ENCODE peak calls at places on chromosomes 6 and 20, in six cellular contexts. One of them, this sample, is unnamed.

GRCh38 chr6:154508573-154509375 is 1.7 kb downstream of the CNKSR3 start:
- DNase-seq in neural crest cell: no peak
- DNase-seq in IMR-90: peak; percentile 56
- DNase-seq in transverse colon: peak; percentile 57
- DNase-seq in hepatocyte: peak; percentile 47
- DNase-seq in A549: no peak
- DNase-seq in this sample: no peak

GRCh38 chr6:24100336-24100735 is 25.7 kb upstream of the NRSN1 start:
- DNase-seq in neural crest cell: no peak
- DNase-seq in IMR-90: no peak
- DNase-seq in transverse colon: no peak
- DNase-seq in hepatocyte: no peak
- DNase-seq in A549: no peak
- DNase-seq in this sample: no peak

GRCh38 chr6:5566718-5567117 is 305.4 kb downstream of the FARS2 start:
- DNase-seq in neural crest cell: no peak
- DNase-seq in IMR-90: no peak
- DNase-seq in transverse colon: no peak
- DNase-seq in hepatocyte: no peak
- DNase-seq in A549: no peak
- DNase-seq in this sample: no peak

GRCh38 chr6:114785235-114786127 is 442.7 kb upstream of the HS3ST5 start:
- DNase-seq in neural crest cell: no peak
- DNase-seq in IMR-90: no peak
- DNase-seq in transverse colon: no peak
- DNase-seq in hepatocyte: no peak
- DNase-seq in A549: no peak
- DNase-seq in this sample: no peak

GRCh38 chr6:90393232-90393884 is 96.7 kb upstream of the BACH2 start:
- DNase-seq in neural crest cell: peak; percentile 72
- DNase-seq in IMR-90: peak; percentile 71
- DNase-seq in transverse colon: peak; percentile 57
- DNase-seq in hepatocyte: peak; percentile 77
- DNase-seq in A549: peak; percentile 38
- DNase-seq in this sample: no peak

GRCh38 chr6:13436691-13437568 is 50.5 kb downstream of the GFOD1 start:
- DNase-seq in neural crest cell: no peak
- DNase-seq in IMR-90: no peak
- DNase-seq in transverse colon: no peak
- DNase-seq in hepatocyte: no peak
- DNase-seq in A549: no peak
- DNase-seq in this sample: no peak

GRCh38 chr6:14612016-14612415 is 494.4 kb downstream of the CD83 start:
- DNase-seq in neural crest cell: no peak
- DNase-seq in IMR-90: peak; percentile 79
- DNase-seq in transverse colon: no peak
- DNase-seq in hepatocyte: no peak
- DNase-seq in A549: no peak
- DNase-seq in this sample: no peak

GRCh38 chr20:1001981-1002681 is at the start of gene RSPO4:
- DNase-seq in neural crest cell: no peak
- DNase-seq in IMR-90: no peak
- DNase-seq in transverse colon: no peak
- DNase-seq in hepatocyte: peak; percentile 36
- DNase-seq in A549: no peak
- DNase-seq in this sample: no peak

GRCh38 chr6:169845426-169846285 is 94.2 kb downstream of the ERMARD start:
- DNase-seq in neural crest cell: no peak
- DNase-seq in IMR-90: no peak
- DNase-seq in transverse colon: no peak
- DNase-seq in hepatocyte: no peak
- DNase-seq in A549: no peak
- DNase-seq in this sample: no peak

GRCh38 chr6:56713285-56713684 is 70.6 kb upstream of the DST start:
- DNase-seq in neural crest cell: no peak
- DNase-seq in IMR-90: peak; percentile 89
- DNase-seq in transverse colon: peak; percentile 35
- DNase-seq in hepatocyte: peak; percentile 63
- DNase-seq in A549: peak; percentile 72
- DNase-seq in this sample: peak; percentile 81

GRCh38 chr6:64100702-64101101 is 465.1 kb downstream of the PHF3 start:
- DNase-seq in neural crest cell: no peak
- DNase-seq in IMR-90: no peak
- DNase-seq in transverse colon: no peak
- DNase-seq in hepatocyte: no peak
- DNase-seq in A549: no peak
- DNase-seq in this sample: no peak

GRCh38 chr20:37680420-37680819 is 13.4 kb upstream of the CTNNBL1 start:
- DNase-seq in neural crest cell: no peak
- DNase-seq in IMR-90: no peak
- DNase-seq in transverse colon: no peak
- DNase-seq in hepatocyte: peak; percentile 26
- DNase-seq in A549: no peak
- DNase-seq in this sample: no peak

GRCh38 chr6:152267967-152268845 is 369.0 kb downstream of the SYNE1 start:
- DNase-seq in neural crest cell: no peak
- DNase-seq in IMR-90: no peak
- DNase-seq in transverse colon: no peak
- DNase-seq in hepatocyte: peak; percentile 41
- DNase-seq in A549: peak; percentile 3
- DNase-seq in this sample: no peak

GRCh38 chr6:166520905-166521834 is 65.3 kb downstream of the RAMACL start:
- DNase-seq in neural crest cell: no peak
- DNase-seq in IMR-90: peak; percentile 50
- DNase-seq in transverse colon: no peak
- DNase-seq in hepatocyte: no peak
- DNase-seq in A549: no peak
- DNase-seq in this sample: peak; percentile 36

GRCh38 chr6:170086639-170087420 is 204.0 kb downstream of the DLL1 start:
- DNase-seq in neural crest cell: no peak
- DNase-seq in IMR-90: no peak
- DNase-seq in transverse colon: peak; percentile 7
- DNase-seq in hepatocyte: no peak
- DNase-seq in A549: no peak
- DNase-seq in this sample: no peak

GRCh38 chr6:30882764-30883475 is 1.4 kb upstream of the DDR1 start:
- DNase-seq in neural crest cell: no peak
- DNase-seq in IMR-90: no peak
- DNase-seq in transverse colon: peak; percentile 84
- DNase-seq in hepatocyte: peak; percentile 90
- DNase-seq in A549: peak; percentile 21
- DNase-seq in this sample: no peak

GRCh38 chr20:40868568-40869223 is 159.9 kb upstream of the TOP1 start:
- DNase-seq in neural crest cell: no peak
- DNase-seq in IMR-90: peak; percentile 85
- DNase-seq in transverse colon: no peak
- DNase-seq in hepatocyte: peak; percentile 21
- DNase-seq in A549: no peak
- DNase-seq in this sample: peak; percentile 89

GRCh38 chr6:13763740-13764381 is 50.5 kb downstream of the MCUR1 start:
- DNase-seq in neural crest cell: no peak
- DNase-seq in IMR-90: no peak
- DNase-seq in transverse colon: no peak
- DNase-seq in hepatocyte: no peak
- DNase-seq in A549: no peak
- DNase-seq in this sample: no peak

GRCh38 chr20:47502271-47502730 is 614 bp downstream of the NCOA3 start:
- DNase-seq in neural crest cell: peak; percentile 19
- DNase-seq in IMR-90: peak; percentile 8
- DNase-seq in transverse colon: peak; percentile 33
- DNase-seq in hepatocyte: peak; percentile 37
- DNase-seq in A549: no peak
- DNase-seq in this sample: peak; percentile 1

GRCh38 chr6:149567846-149568585 is 1.8 kb downstream of the GINM1 start:
- DNase-seq in neural crest cell: no peak
- DNase-seq in IMR-90: no peak
- DNase-seq in transverse colon: no peak
- DNase-seq in hepatocyte: no peak
- DNase-seq in A549: no peak
- DNase-seq in this sample: no peak

GRCh38 chr20:4025125-4025524 is 9.8 kb upstream of the RNF24 start:
- DNase-seq in neural crest cell: no peak
- DNase-seq in IMR-90: no peak
- DNase-seq in transverse colon: no peak
- DNase-seq in hepatocyte: no peak
- DNase-seq in A549: no peak
- DNase-seq in this sample: no peak

GRCh38 chr20:4027590-4028265 is 12.4 kb upstream of the RNF24 start:
- DNase-seq in neural crest cell: no peak
- DNase-seq in IMR-90: no peak
- DNase-seq in transverse colon: no peak
- DNase-seq in hepatocyte: no peak
- DNase-seq in A549: no peak
- DNase-seq in this sample: no peak

GRCh38 chr20:4022386-4023350 is 7.3 kb upstream of the RNF24 start:
- DNase-seq in neural crest cell: no peak
- DNase-seq in IMR-90: no peak
- DNase-seq in transverse colon: no peak
- DNase-seq in hepatocyte: no peak
- DNase-seq in A549: no peak
- DNase-seq in this sample: no peak

GRCh38 chr20:4025679-4026078 is 10.3 kb upstream of the RNF24 start:
- DNase-seq in neural crest cell: no peak
- DNase-seq in IMR-90: no peak
- DNase-seq in transverse colon: no peak
- DNase-seq in hepatocyte: no peak
- DNase-seq in A549: no peak
- DNase-seq in this sample: no peak

DNA sequence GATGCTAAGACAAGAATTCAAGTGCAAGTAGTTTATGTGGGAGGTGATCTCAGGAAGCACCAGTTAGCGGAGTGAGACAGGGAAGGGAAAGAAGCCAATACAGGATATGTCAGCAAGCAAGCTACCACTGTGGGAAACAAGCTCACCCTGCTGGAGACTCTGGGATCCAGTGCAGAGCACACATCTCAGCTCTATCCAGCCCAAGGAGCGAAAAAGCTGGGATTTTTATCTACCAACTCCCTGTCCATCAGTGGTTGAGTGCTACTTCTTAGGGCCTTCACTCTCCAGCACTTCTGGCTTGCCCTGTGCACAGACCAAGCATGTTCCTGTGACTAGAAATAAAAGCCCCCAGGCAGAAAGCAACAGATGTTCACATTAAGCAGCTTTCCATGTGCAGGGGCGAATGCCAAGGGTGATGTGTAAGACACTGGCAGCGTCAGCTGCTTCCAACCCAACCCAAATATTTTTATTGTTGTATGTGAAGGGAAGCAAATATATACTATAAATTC is 10.8 kb upstream of the RNF24 start:
- DNase-seq in neural crest cell: no peak
- DNase-seq in IMR-90: peak; percentile 88
- DNase-seq in transverse colon: no peak
- DNase-seq in hepatocyte: peak; percentile 53
- DNase-seq in A549: no peak
- DNase-seq in this sample: peak; percentile 40
- TF ChIP-seq CTCF in neural crest cell: peak; percentile 15
- TF ChIP-seq CTCF in IMR-90: peak; percentile 52
- TF ChIP-seq CTCF in transverse colon: no peak
- TF ChIP-seq CTCF in hepatocyte: peak; percentile 33
- TF ChIP-seq CTCF in A549: no peak
- TF ChIP-seq CTCF in this sample: peak; percentile 66

GRCh38 chr6:145895802-145896201 is 68.4 kb downstream of the SHPRH start:
- DNase-seq in neural crest cell: no peak
- DNase-seq in IMR-90: peak; percentile 28
- DNase-seq in transverse colon: no peak
- DNase-seq in hepatocyte: no peak
- DNase-seq in A549: no peak
- DNase-seq in this sample: no peak
- TF ChIP-seq CTCF in neural crest cell: peak; percentile 45
- TF ChIP-seq CTCF in IMR-90: peak; percentile 37
- TF ChIP-seq CTCF in transverse colon: no peak
- TF ChIP-seq CTCF in hepatocyte: peak; percentile 16
- TF ChIP-seq CTCF in A549: peak; percentile 25
- TF ChIP-seq CTCF in this sample: peak; percentile 30

DNA sequence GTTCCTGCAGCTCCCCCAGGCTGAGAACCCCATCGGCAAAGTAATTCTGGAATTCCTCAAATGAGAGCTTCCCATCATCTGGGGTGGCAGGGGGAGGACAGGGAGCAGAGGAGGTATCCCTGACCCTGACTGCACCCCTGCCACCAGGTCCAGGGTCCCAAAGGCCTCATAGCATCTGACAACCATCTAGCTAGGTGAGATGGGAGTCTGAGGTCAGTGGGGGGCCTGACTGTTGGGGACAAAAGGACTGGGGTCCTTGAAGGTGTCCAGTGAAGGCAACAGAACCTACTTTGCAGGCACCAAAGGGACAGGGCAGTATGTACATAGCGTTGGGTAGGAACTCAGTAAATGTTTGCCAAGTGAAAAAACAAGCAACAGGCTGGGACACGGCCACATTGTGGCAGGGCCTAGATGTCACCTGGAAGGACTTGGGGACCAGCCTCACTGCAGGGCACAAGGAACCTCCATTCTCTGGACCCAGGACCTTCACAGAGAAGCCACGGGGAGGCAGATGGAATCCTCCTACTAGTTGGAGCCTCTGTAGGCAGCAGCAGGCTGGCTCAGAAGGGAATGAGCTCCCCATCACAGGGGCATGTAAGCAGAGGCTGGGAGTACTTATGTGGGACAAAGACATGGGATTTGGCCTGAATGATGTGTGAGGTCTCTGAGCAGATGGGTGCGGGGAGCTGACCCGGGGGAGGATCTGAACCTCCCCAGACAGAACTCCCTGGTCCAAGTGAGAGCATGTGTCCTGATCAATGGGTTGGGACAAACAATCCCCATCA is 3.3 kb downstream of the NECAB3 start:
- DNase-seq in neural crest cell: no peak
- DNase-seq in IMR-90: no peak
- DNase-seq in transverse colon: no peak
- DNase-seq in hepatocyte: no peak
- DNase-seq in A549: no peak
- DNase-seq in this sample: no peak
- TF ChIP-seq CTCF in neural crest cell: no peak
- TF ChIP-seq CTCF in IMR-90: no peak
- TF ChIP-seq CTCF in transverse colon: no peak
- TF ChIP-seq CTCF in hepatocyte: no peak
- TF ChIP-seq CTCF in A549: no peak
- TF ChIP-seq CTCF in this sample: no peak

GRCh38 chr6:21751608-21752007 is 158.1 kb downstream of the SOX4 start:
- DNase-seq in neural crest cell: no peak
- DNase-seq in IMR-90: no peak
- DNase-seq in transverse colon: no peak
- DNase-seq in hepatocyte: no peak
- DNase-seq in A549: no peak
- DNase-seq in this sample: no peak
- TF ChIP-seq CTCF in neural crest cell: no peak
- TF ChIP-seq CTCF in IMR-90: no peak
- TF ChIP-seq CTCF in transverse colon: no peak
- TF ChIP-seq CTCF in hepatocyte: no peak
- TF ChIP-seq CTCF in A549: no peak
- TF ChIP-seq CTCF in this sample: no peak

This sample was measured in astrocyte of the cerebellum.